ENCODE peak calls at places on chromosomes 7 and 10, in eight cellular contexts. M, J, V, S, K, P, Q and H are unnamed samples.

GRCh38 chr10:97062058-97062457 is 123.7 kb downstream of the SLIT1 start:
- DNase-seq in V (no peak), K (no peak), J (no peak), P (no peak), Q (no peak), M (no peak), S (no peak), H (no peak)

GRCh38 chr7:2104107-2104710 is 128.5 kb downstream of the MAD1L1 start:
- DNase-seq in Q (peak; percentile 67), K (peak; percentile 93), M (peak; percentile 95), P (peak; percentile 87), V (peak; percentile 61), S (no peak), J (peak; percentile 96), H (peak; percentile 79)

GRCh38 chr7:84194484-84195260 is at the start of gene SEMA3A:
- DNase-seq in K (peak; percentile 5), M (peak; percentile 79), V (peak; percentile 89), P (no peak), Q (no peak), J (peak; percentile 80), S (peak; percentile 93), H (peak; percentile 22)

GRCh38 chr7:158587425-158588084 is at the start of gene PTPRN2:
- DNase-seq in S (peak; percentile 6), K (peak; percentile 97), M (peak; percentile 89), Q (peak; percentile 54), V (peak; percentile 60), P (peak; percentile 59), J (peak; percentile 76), H (no peak)

GRCh38 chr7:128363261-128363721 is 1.8 kb upstream of the PRRT4 start:
- DNase-seq in S (no peak), J (no peak), Q (no peak), V (no peak), M (no peak), K (no peak), P (no peak), H (no peak)

GRCh38 chr10:86385806-86386205 is 19.2 kb upstream of the GRID1 start:
- DNase-seq in S (no peak), J (no peak), V (peak; percentile 39), Q (no peak), P (no peak), M (no peak), K (peak; percentile 7), H (no peak)

GRCh38 chr7:28032738-28033380 is 147.7 kb downstream of the JAZF1 start:
- DNase-seq in Q (no peak), K (no peak), P (no peak), M (peak; percentile 66), J (no peak), V (no peak), S (no peak), H (no peak)

GRCh38 chr7:54785261-54785660 is 26.2 kb upstream of the SEC61G start:
- DNase-seq in J (no peak), P (no peak), Q (no peak), K (no peak), S (peak; percentile 82), M (no peak), V (peak; percentile 96), H (no peak)

GRCh38 chr10:11880169-11881027 is 57.2 kb downstream of the PROSER2 start:
- DNase-seq in S (no peak), V (no peak), J (no peak), Q (no peak), K (no peak), P (no peak), M (peak; percentile 80), H (no peak)

GRCh38 chr10:110244550-110244949 is 37.1 kb downstream of the MXI1 start:
- DNase-seq in Q (no peak), K (no peak), J (no peak), S (peak; percentile 20), P (no peak), M (no peak), V (peak; percentile 45), H (no peak)

DNA sequence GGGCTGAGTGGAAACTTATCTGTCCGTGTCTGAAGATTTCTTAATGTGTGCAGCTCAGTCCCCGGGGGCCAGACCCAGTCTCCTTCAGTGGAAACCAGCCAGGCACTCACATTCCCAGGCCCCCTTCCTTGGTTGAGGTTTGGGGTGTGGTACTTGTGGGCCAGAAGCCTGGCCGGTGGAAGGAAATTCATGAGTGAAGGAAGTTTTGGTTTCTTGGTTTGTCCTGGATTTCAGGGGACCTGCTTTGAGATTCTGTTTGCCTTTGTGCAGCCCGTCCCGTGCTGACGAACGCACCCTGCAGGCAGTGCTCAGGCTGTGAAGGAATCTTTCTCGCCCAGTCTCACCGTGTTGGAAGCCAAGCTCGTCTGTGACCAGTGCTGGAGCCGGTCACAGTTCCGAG is 2.9 kb downstream of the INPP5A start:
- DNase-seq in M (no peak), S (no peak), J (peak; percentile 52), V (peak; percentile 38), P (peak; percentile 30), Q (no peak), K (no peak), H (no peak)
- TF ChIP-seq CTCF in M (no peak), S (no peak), J (peak; percentile 33), V (peak; percentile 26), P (peak; percentile 47), Q (no peak), K (no peak), H (no peak)

GRCh38 chr10:17175551-17175950 is 25.9 kb downstream of the TRDMT1 start:
- DNase-seq in J (peak; percentile 48), Q (no peak), M (no peak), P (no peak), S (no peak), K (no peak), V (peak; percentile 19), H (no peak)

GRCh38 chr10:17174626-17175025 is 26.8 kb downstream of the TRDMT1 start:
- DNase-seq in M (no peak), J (no peak), P (no peak), V (no peak), Q (no peak), K (no peak), S (no peak), H (no peak)

GRCh38 chr10:17177014-17177413 is 24.5 kb downstream of the TRDMT1 start:
- DNase-seq in P (no peak), V (no peak), Q (no peak), M (no peak), S (no peak), K (no peak), J (no peak), H (no peak)

GRCh38 chr10:17179002-17179401 is 22.5 kb downstream of the TRDMT1 start:
- DNase-seq in S (no peak), M (no peak), J (no peak), V (no peak), P (no peak), Q (no peak), K (no peak), H (no peak)

DNA sequence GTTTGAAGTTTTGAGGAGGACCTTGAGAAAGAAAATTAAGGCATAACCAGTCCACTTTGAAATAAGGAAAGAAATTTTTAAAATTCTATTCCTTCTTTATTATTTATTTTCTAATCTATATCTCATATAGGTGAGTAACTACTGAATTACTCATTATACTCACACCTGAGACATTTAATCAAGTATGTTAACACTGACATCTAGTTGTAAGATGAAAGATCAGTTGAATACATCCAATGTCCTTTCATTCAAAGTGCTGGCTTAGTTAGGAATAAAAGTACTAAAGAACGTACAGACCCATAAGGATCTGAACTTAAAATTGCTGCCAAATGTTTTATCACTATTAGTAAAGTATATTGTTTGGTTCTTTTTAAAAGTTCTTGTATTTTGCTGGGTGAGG is 23.5 kb downstream of the TRDMT1 start:
- DNase-seq in S (no peak), J (no peak), K (no peak), V (peak; percentile 43), Q (no peak), M (no peak), P (no peak), H (no peak)
- TF ChIP-seq CTCF in S (peak; percentile 39), J (no peak), K (no peak), V (no peak), Q (no peak), M (no peak), P (no peak), H (no peak)

GRCh38 chr7:155797262-155798250 is 14.7 kb downstream of the SHH start:
- DNase-seq in V (no peak), K (no peak), M (no peak), P (no peak), J (no peak), Q (no peak), S (no peak), H (no peak)
- TF ChIP-seq CTCF in V (no peak), K (no peak), M (no peak), P (peak; percentile 35), J (no peak), Q (no peak), S (peak; percentile 1), H (no peak)

GRCh38 chr7:30468791-30469190 is 9.8 kb downstream of the NOD1 start:
- DNase-seq in J (peak; percentile 80), Q (no peak), V (peak; percentile 61), P (no peak), M (no peak), K (no peak), S (no peak), H (no peak)
- TF ChIP-seq CTCF in J (no peak), Q (no peak), V (no peak), P (no peak), M (no peak), K (no peak), S (no peak), H (no peak)